ENCODE peak calls at places on chromosomes 11 and 22, in ten cellular contexts. H, F, Y, E, U, I, Q, X, L and C are unnamed samples.

GRCh38 chr22:19962909-19963806 is 21.5 kb upstream of the TXNRD2 start:
- DNase-seq in H (no peak), F (no peak), Y (peak; percentile 93), E (peak; percentile 87), U (no peak), I (no peak), Q (no peak), X (peak; percentile 92), L (no peak), C (no peak)

GRCh38 chr11:9130297-9130696 is 38.9 kb upstream of the SCUBE2 start:
- DNase-seq in H (no peak), F (no peak), Y (no peak), E (no peak), U (no peak), I (no peak), Q (no peak), X (no peak), L (no peak), C (no peak)

GRCh38 chr11:101870510-101870909 is 44.3 kb upstream of the CEP126 start:
- DNase-seq in H (peak; percentile 59), F (no peak), Y (no peak), E (no peak), U (no peak), I (no peak), Q (no peak), X (peak; percentile 91), L (no peak), C (peak; percentile 26)

GRCh38 chr11:95897731-95898130 is 26.2 kb downstream of the MTMR2 start:
- DNase-seq in H (peak; percentile 63), F (no peak), Y (no peak), E (no peak), U (no peak), I (no peak), Q (no peak), X (peak; percentile 15), L (no peak), C (no peak)

GRCh38 chr11:132901638-132902610 is 630.4 kb downstream of the OPCML start:
- DNase-seq in H (no peak), F (no peak), Y (no peak), E (no peak), U (no peak), I (no peak), Q (no peak), X (no peak), L (no peak), C (no peak)

GRCh38 chr11:110081462-110082233 is 11.5 kb upstream of the ZC3H12C start:
- DNase-seq in H (no peak), F (no peak), Y (no peak), E (no peak), U (no peak), I (no peak), Q (no peak), X (no peak), L (no peak), C (no peak)

GRCh38 chr11:72890881-72891280 is 76.7 kb downstream of the ATG16L2 start:
- DNase-seq in H (no peak), F (no peak), Y (no peak), E (no peak), U (no peak), I (no peak), Q (no peak), X (no peak), L (no peak), C (no peak)

GRCh38 chr11:44066732-44067131 is 662 bp downstream of the ACCS start:
- DNase-seq in H (peak; percentile 84), F (no peak), Y (peak; percentile 9), E (peak; percentile 45), U (no peak), I (no peak), Q (peak; percentile 43), X (peak; percentile 89), L (peak; percentile 21), C (peak; percentile 61)

GRCh38 chr11:33801821-33802413 is 27.6 kb upstream of the FBXO3 start:
- DNase-seq in H (peak; percentile 11), F (no peak), Y (no peak), E (no peak), U (no peak), I (no peak), Q (no peak), X (peak; percentile 16), L (no peak), C (no peak)

GRCh38 chr11:114501901-114502300 is 57.8 kb downstream of the NXPE1 start:
- DNase-seq in H (no peak), F (no peak), Y (no peak), E (no peak), U (no peak), I (no peak), Q (no peak), X (peak; percentile 72), L (no peak), C (no peak)

GRCh38 chr11:13329670-13330401 is 52.2 kb downstream of the BMAL1 start:
- DNase-seq in H (no peak), F (no peak), Y (no peak), E (no peak), U (no peak), I (no peak), Q (no peak), X (peak; percentile 65), L (no peak), C (no peak)

GRCh38 chr22:47839586-47840245 is 1077.3 kb downstream of the TBC1D22A start:
- DNase-seq in H (no peak), F (no peak), Y (no peak), E (no peak), U (no peak), I (no peak), Q (no peak), X (no peak), L (no peak), C (no peak)

GRCh38 chr22:47841166-47841565 is 1078.7 kb downstream of the TBC1D22A start:
- DNase-seq in H (no peak), F (no peak), Y (no peak), E (no peak), U (no peak), I (no peak), Q (no peak), X (no peak), L (no peak), C (no peak)

GRCh38 chr22:47837703-47838102 is 1075.3 kb downstream of the TBC1D22A start:
- DNase-seq in H (peak; percentile 30), F (no peak), Y (no peak), E (peak; percentile 66), U (no peak), I (no peak), Q (no peak), X (peak; percentile 54), L (no peak), C (no peak)

GRCh38 chr22:47846206-47846605 is 1083.8 kb downstream of the TBC1D22A start:
- DNase-seq in H (no peak), F (no peak), Y (no peak), E (no peak), U (no peak), I (no peak), Q (no peak), X (no peak), L (no peak), C (no peak)

GRCh38 chr22:47842119-47842518 is 1079.7 kb downstream of the TBC1D22A start:
- DNase-seq in H (no peak), F (no peak), Y (no peak), E (peak; percentile 46), U (no peak), I (no peak), Q (no peak), X (no peak), L (no peak), C (no peak)
- H3K4me3 ChIP-seq in H (no peak overlapping the region), F (no peak overlapping the region), Y (no peak overlapping the region), E (no peak overlapping the region), U (no peak overlapping the region), I (no peak overlapping the region), Q (no peak overlapping the region), X (no peak overlapping the region), L (no peak overlapping the region), C (no peak overlapping the region)

GRCh38 chr11:60396790-60397189 is 531 bp downstream of the MS4A14 start:
- DNase-seq in H (no peak), F (no peak), Y (no peak), E (no peak), U (no peak), I (no peak), Q (no peak), X (no peak), L (no peak), C (no peak)
- H3K4me3 ChIP-seq in H (no peak overlapping the region), F (no peak overlapping the region), Y (no peak overlapping the region), E (no peak overlapping the region), U (no peak overlapping the region), I (no peak overlapping the region), Q (no peak overlapping the region), X (no peak overlapping the region), L (no peak overlapping the region), C (no peak overlapping the region)

GRCh38 chr22:22720201-22720723 is 75.8 kb downstream of the GGTLC2 start:
- DNase-seq in H (peak; percentile 79), F (peak; percentile 18), Y (no peak), E (peak; percentile 79), U (no peak), I (peak; percentile 55), Q (no peak), X (peak; percentile 34), L (no peak), C (peak; percentile 21)
- H3K4me3 ChIP-seq in H (no peak overlapping the region), F (no peak overlapping the region), Y (no peak overlapping the region), E (no peak overlapping the region), U (no peak overlapping the region), I (no peak overlapping the region), Q (no peak overlapping the region), X (no peak overlapping the region), L (no peak overlapping the region), C (no peak overlapping the region)

GRCh38 chr11:287821-288327 is 1.1 kb upstream of the PGGHG start:
- DNase-seq in H (no peak), F (no peak), Y (no peak), E (peak; percentile 70), U (no peak), I (peak; percentile 66), Q (no peak), X (no peak), L (no peak), C (no peak)

GRCh38 chr11:290621-291231 is 1.8 kb downstream of the PGGHG start:
- DNase-seq in H (no peak), F (no peak), Y (no peak), E (peak; percentile 67), U (no peak), I (peak; percentile 44), Q (no peak), X (no peak), L (no peak), C (no peak)

GRCh38 chr11:288328-289144 is at the start of gene PGGHG:
- DNase-seq in H (no peak), F (no peak), Y (no peak), E (peak; percentile 97), U (no peak), I (peak; percentile 86), Q (no peak), X (peak; percentile 41), L (no peak), C (no peak)

GRCh38 chr11:289706-290620 is 1.0 kb downstream of the PGGHG start:
- DNase-seq in H (no peak), F (no peak), Y (no peak), E (peak; percentile 73), U (no peak), I (peak; percentile 67), Q (no peak), X (no peak), L (no peak), C (no peak)

DNA sequence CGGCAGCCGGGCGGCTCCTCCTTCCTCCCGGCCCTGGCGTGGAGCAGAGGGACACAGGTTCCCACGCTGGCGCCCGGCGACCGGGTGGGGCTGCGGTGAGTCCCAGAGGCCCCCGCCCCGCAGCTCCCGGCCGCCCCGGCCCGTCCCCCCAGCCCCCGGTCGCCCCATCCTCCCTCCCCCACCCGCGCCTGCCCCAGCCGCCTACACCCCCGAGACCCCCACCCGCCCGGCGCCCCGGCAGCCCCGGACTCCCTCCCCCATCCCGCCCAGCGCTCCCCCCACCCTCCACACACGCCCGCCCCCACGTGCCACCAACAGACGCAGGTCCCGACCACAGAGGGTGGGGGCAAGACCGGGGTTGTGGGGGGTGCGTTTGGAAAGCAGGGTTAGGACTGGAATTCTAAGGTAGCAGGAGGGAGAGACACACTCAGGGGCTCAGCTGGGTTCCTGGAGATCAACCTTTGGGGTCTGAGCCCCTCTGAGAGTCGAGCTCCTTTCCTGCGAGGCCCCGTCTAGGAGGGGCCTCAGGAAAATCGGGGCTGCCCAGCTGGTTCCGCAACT is 299 bp downstream of the PGGHG start:
- DNase-seq in H (no peak), F (no peak), Y (peak; percentile 55), E (no peak), U (no peak), I (no peak), Q (no peak), X (no peak), L (no peak), C (no peak)
- H3K4me3 ChIP-seq in H (peak overlapping the region; percentile 56), F (peak overlapping the region; percentile 68), Y (peak overlapping the region; percentile 63), E (peak overlapping the region; percentile 54), U (no peak overlapping the region), I (peak overlapping the region; percentile 95), Q (peak overlapping the region; percentile 54), X (no peak overlapping the region), L (peak overlapping the region; percentile 57), C (peak overlapping the region; percentile 48)